ENCODE peak calls at places on chromosomes 12 and 14, in ten cellular contexts. One of them, this sample, is unnamed.

GRCh38 chr12:58491296-58491695 is 429.0 kb downstream of the LRIG3 start:
- DNase-seq in right lobe of liver: no peak
- DNase-seq in upper lobe of right lung: no peak
- DNase-seq in colonic mucosa: no peak
- DNase-seq in lung: no peak
- DNase-seq in mammary epithelial cell: peak; percentile 69
- DNase-seq in PC-3: peak; percentile 10
- DNase-seq in neuronal stem cell: no peak
- DNase-seq in prostate gland: no peak
- DNase-seq in A673: no peak
- DNase-seq in this sample: no peak

GRCh38 chr14:100440758-100441203 is 117.6 kb downstream of the SLC25A47 start:
- DNase-seq in right lobe of liver: no peak
- DNase-seq in upper lobe of right lung: no peak
- DNase-seq in colonic mucosa: no peak
- DNase-seq in lung: no peak
- DNase-seq in mammary epithelial cell: no peak
- DNase-seq in PC-3: no peak
- DNase-seq in neuronal stem cell: no peak
- DNase-seq in prostate gland: no peak
- DNase-seq in A673: no peak
- DNase-seq in this sample: no peak

GRCh38 chr12:39372929-39373328 is 70.0 kb downstream of the KIF21A start:
- DNase-seq in right lobe of liver: no peak
- DNase-seq in upper lobe of right lung: no peak
- DNase-seq in colonic mucosa: no peak
- DNase-seq in lung: no peak
- DNase-seq in mammary epithelial cell: peak; percentile 36
- DNase-seq in PC-3: peak; percentile 69
- DNase-seq in neuronal stem cell: no peak
- DNase-seq in prostate gland: no peak
- DNase-seq in A673: no peak
- DNase-seq in this sample: no peak

GRCh38 chr14:78141590-78141989 is 28.6 kb upstream of the NRXN3 start:
- DNase-seq in right lobe of liver: no peak
- DNase-seq in upper lobe of right lung: no peak
- DNase-seq in colonic mucosa: no peak
- DNase-seq in lung: no peak
- DNase-seq in mammary epithelial cell: no peak
- DNase-seq in PC-3: no peak
- DNase-seq in neuronal stem cell: no peak
- DNase-seq in prostate gland: no peak
- DNase-seq in A673: no peak
- DNase-seq in this sample: no peak

GRCh38 chr12:11630046-11630706 is 19.3 kb upstream of the ETV6 start:
- DNase-seq in right lobe of liver: no peak
- DNase-seq in upper lobe of right lung: no peak
- DNase-seq in colonic mucosa: no peak
- DNase-seq in lung: no peak
- DNase-seq in mammary epithelial cell: no peak
- DNase-seq in PC-3: no peak
- DNase-seq in neuronal stem cell: no peak
- DNase-seq in prostate gland: no peak
- DNase-seq in A673: no peak
- DNase-seq in this sample: no peak

GRCh38 chr12:108446766-108447165 is 68.3 kb upstream of the FICD start:
- DNase-seq in right lobe of liver: no peak
- DNase-seq in upper lobe of right lung: no peak
- DNase-seq in colonic mucosa: no peak
- DNase-seq in lung: no peak
- DNase-seq in mammary epithelial cell: peak; percentile 34
- DNase-seq in PC-3: no peak
- DNase-seq in neuronal stem cell: no peak
- DNase-seq in prostate gland: no peak
- DNase-seq in A673: peak; percentile 86
- DNase-seq in this sample: no peak

GRCh38 chr14:50932592-50933500 is 11.4 kb downstream of the PYGL start:
- DNase-seq in right lobe of liver: no peak
- DNase-seq in upper lobe of right lung: no peak
- DNase-seq in colonic mucosa: no peak
- DNase-seq in lung: no peak
- DNase-seq in mammary epithelial cell: no peak
- DNase-seq in PC-3: no peak
- DNase-seq in neuronal stem cell: no peak
- DNase-seq in prostate gland: no peak
- DNase-seq in A673: peak; percentile 19
- DNase-seq in this sample: peak; percentile 58

GRCh38 chr14:44961151-44961729 is 507 bp downstream of the KLHL28 start:
- DNase-seq in right lobe of liver: peak; percentile 61
- DNase-seq in upper lobe of right lung: peak; percentile 80
- DNase-seq in colonic mucosa: peak; percentile 77
- DNase-seq in lung: peak; percentile 59
- DNase-seq in mammary epithelial cell: peak; percentile 55
- DNase-seq in PC-3: peak; percentile 57
- DNase-seq in neuronal stem cell: peak; percentile 35
- DNase-seq in prostate gland: peak; percentile 46
- DNase-seq in A673: peak; percentile 65
- DNase-seq in this sample: peak; percentile 57

GRCh38 chr14:99597911-99598600 is 6.0 kb downstream of the CCDC85C start:
- DNase-seq in right lobe of liver: no peak
- DNase-seq in upper lobe of right lung: no peak
- DNase-seq in colonic mucosa: no peak
- DNase-seq in lung: no peak
- DNase-seq in mammary epithelial cell: no peak
- DNase-seq in PC-3: no peak
- DNase-seq in neuronal stem cell: no peak
- DNase-seq in prostate gland: no peak
- DNase-seq in A673: no peak
- DNase-seq in this sample: peak; percentile 77

GRCh38 chr14:105340821-105341408 is 26.4 kb downstream of the PACS2 start:
- DNase-seq in right lobe of liver: no peak
- DNase-seq in upper lobe of right lung: no peak
- DNase-seq in colonic mucosa: no peak
- DNase-seq in lung: no peak
- DNase-seq in mammary epithelial cell: no peak
- DNase-seq in PC-3: no peak
- DNase-seq in neuronal stem cell: no peak
- DNase-seq in prostate gland: no peak
- DNase-seq in A673: no peak
- DNase-seq in this sample: no peak

GRCh38 chr12:115870527-115870926 is 407.0 kb downstream of the MED13L start:
- DNase-seq in right lobe of liver: no peak
- DNase-seq in upper lobe of right lung: no peak
- DNase-seq in colonic mucosa: no peak
- DNase-seq in lung: no peak
- DNase-seq in mammary epithelial cell: no peak
- DNase-seq in PC-3: peak; percentile 27
- DNase-seq in neuronal stem cell: no peak
- DNase-seq in prostate gland: no peak
- DNase-seq in A673: no peak
- DNase-seq in this sample: peak; percentile 82

GRCh38 chr12:52235822-52236291 is 2.8 kb downstream of the KRT7 start:
- DNase-seq in right lobe of liver: no peak
- DNase-seq in upper lobe of right lung: no peak
- DNase-seq in colonic mucosa: peak; percentile 67
- DNase-seq in lung: no peak
- DNase-seq in mammary epithelial cell: peak; percentile 51
- DNase-seq in PC-3: peak; percentile 95
- DNase-seq in neuronal stem cell: no peak
- DNase-seq in prostate gland: no peak
- DNase-seq in A673: no peak
- DNase-seq in this sample: no peak

GRCh38 chr14:95943699-95944098 is 67.1 kb downstream of the TUNAR start:
- DNase-seq in right lobe of liver: no peak
- DNase-seq in upper lobe of right lung: no peak
- DNase-seq in colonic mucosa: no peak
- DNase-seq in lung: no peak
- DNase-seq in mammary epithelial cell: no peak
- DNase-seq in PC-3: no peak
- DNase-seq in neuronal stem cell: peak; percentile 70
- DNase-seq in prostate gland: no peak
- DNase-seq in A673: no peak
- DNase-seq in this sample: no peak

DNA sequence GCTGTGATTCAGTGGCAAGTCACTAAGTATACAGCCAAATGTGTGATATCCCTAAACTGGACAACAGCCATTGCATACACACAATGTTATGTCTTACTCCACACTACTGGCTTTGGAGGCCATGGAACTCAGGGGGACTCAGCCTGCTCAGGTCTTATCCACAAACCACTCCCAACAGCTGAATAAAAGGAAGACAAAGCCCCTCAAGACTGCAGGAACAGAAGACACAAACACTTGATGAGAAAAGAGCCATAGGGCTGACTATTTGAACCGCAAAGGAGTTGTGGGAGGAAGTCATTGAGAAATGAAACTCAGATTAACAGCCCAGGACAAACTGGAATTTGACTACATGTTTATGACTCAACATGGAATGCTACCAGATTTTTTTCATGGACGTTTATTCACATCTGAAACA is 40.9 kb downstream of the PTGER2 start:
- DNase-seq in right lobe of liver: no peak
- DNase-seq in upper lobe of right lung: no peak
- DNase-seq in colonic mucosa: no peak
- DNase-seq in lung: no peak
- DNase-seq in mammary epithelial cell: peak; percentile 88
- DNase-seq in PC-3: peak; percentile 95
- DNase-seq in neuronal stem cell: no peak
- DNase-seq in prostate gland: no peak
- DNase-seq in A673: no peak
- DNase-seq in this sample: no peak
- H3K27ac ChIP-seq in right lobe of liver: no peak overlapping the region
- H3K27ac ChIP-seq in upper lobe of right lung: no peak overlapping the region
- H3K27ac ChIP-seq in colonic mucosa: peak overlapping the region; percentile 22
- H3K27ac ChIP-seq in lung: no peak overlapping the region
- H3K27ac ChIP-seq in mammary epithelial cell: peak overlapping the region; percentile 73
- H3K27ac ChIP-seq in PC-3: peak overlapping the region; percentile 95
- H3K27ac ChIP-seq in neuronal stem cell: no peak overlapping the region
- H3K27ac ChIP-seq in prostate gland: no peak overlapping the region
- H3K27ac ChIP-seq in A673: no peak overlapping the region
- H3K27ac ChIP-seq in this sample: no peak overlapping the region

GRCh38 chr12:50103767-50104321 is at the start of gene GPD1:
- DNase-seq in right lobe of liver: peak; percentile 94
- DNase-seq in upper lobe of right lung: peak; percentile 91
- DNase-seq in colonic mucosa: peak; percentile 86
- DNase-seq in lung: peak; percentile 69
- DNase-seq in mammary epithelial cell: peak; percentile 62
- DNase-seq in PC-3: peak; percentile 50
- DNase-seq in neuronal stem cell: no peak
- DNase-seq in prostate gland: peak; percentile 77
- DNase-seq in A673: peak; percentile 82
- DNase-seq in this sample: peak; percentile 83
- H3K27ac ChIP-seq in right lobe of liver: peak within 1 kb of the TSS; percentile 90
- H3K27ac ChIP-seq in upper lobe of right lung: peak within 1 kb of the TSS; percentile 33
- H3K27ac ChIP-seq in colonic mucosa: no peak within 1 kb of the TSS
- H3K27ac ChIP-seq in lung: no peak within 1 kb of the TSS
- H3K27ac ChIP-seq in mammary epithelial cell: no peak within 1 kb of the TSS
- H3K27ac ChIP-seq in PC-3: no peak within 1 kb of the TSS
- H3K27ac ChIP-seq in neuronal stem cell: no peak within 1 kb of the TSS
- H3K27ac ChIP-seq in prostate gland: no peak within 1 kb of the TSS
- H3K27ac ChIP-seq in A673: no peak within 1 kb of the TSS
- H3K27ac ChIP-seq in this sample: no peak within 1 kb of the TSS

DNA sequence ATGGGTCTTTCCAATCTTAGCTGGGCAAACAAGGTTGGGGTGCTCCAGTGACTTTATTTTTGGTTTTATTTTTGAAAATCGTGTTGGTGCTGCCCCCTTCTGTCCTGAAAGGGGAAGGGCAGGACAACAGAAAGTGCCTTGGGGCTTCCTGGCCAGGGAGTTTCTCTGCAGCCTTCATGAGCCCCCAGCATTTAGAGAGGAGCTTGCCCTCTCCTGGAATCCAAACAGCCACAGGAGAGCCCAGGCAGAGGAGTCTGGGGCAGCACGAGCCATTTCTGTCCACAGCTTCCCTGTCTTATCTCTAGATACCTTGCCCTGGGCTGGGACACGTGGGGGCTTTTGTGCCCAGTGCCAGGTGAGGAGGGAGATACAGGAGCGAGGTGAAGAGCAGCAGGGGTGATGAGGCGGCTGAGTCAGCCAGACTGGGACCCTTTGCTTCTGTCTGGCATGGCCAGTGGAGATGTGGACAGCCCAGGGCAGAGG is 4.4 kb upstream of the C1RL start:
- DNase-seq in right lobe of liver: no peak
- DNase-seq in upper lobe of right lung: peak; percentile 52
- DNase-seq in colonic mucosa: no peak
- DNase-seq in lung: no peak
- DNase-seq in mammary epithelial cell: peak; percentile 17
- DNase-seq in PC-3: peak; percentile 33
- DNase-seq in neuronal stem cell: no peak
- DNase-seq in prostate gland: no peak
- DNase-seq in A673: peak; percentile 67
- DNase-seq in this sample: peak; percentile 39
- H3K27ac ChIP-seq in right lobe of liver: no peak overlapping the region
- H3K27ac ChIP-seq in upper lobe of right lung: no peak overlapping the region
- H3K27ac ChIP-seq in colonic mucosa: no peak overlapping the region
- H3K27ac ChIP-seq in lung: no peak overlapping the region
- H3K27ac ChIP-seq in mammary epithelial cell: no peak overlapping the region
- H3K27ac ChIP-seq in PC-3: no peak overlapping the region
- H3K27ac ChIP-seq in neuronal stem cell: no peak overlapping the region
- H3K27ac ChIP-seq in prostate gland: no peak overlapping the region
- H3K27ac ChIP-seq in A673: no peak overlapping the region
- H3K27ac ChIP-seq in this sample: peak overlapping the region; percentile 82

GRCh38 chr14:77122555-77123125 is 19.0 kb downstream of the ZDHHC22 start:
- DNase-seq in right lobe of liver: no peak
- DNase-seq in upper lobe of right lung: no peak
- DNase-seq in colonic mucosa: no peak
- DNase-seq in lung: no peak
- DNase-seq in mammary epithelial cell: no peak
- DNase-seq in PC-3: no peak
- DNase-seq in neuronal stem cell: no peak
- DNase-seq in prostate gland: no peak
- DNase-seq in A673: no peak
- DNase-seq in this sample: peak; percentile 35

GRCh38 chr14:77123381-77124344 is 17.9 kb downstream of the ZDHHC22 start:
- DNase-seq in right lobe of liver: peak; percentile 84
- DNase-seq in upper lobe of right lung: peak; percentile 85
- DNase-seq in colonic mucosa: peak; percentile 95
- DNase-seq in lung: peak; percentile 83
- DNase-seq in mammary epithelial cell: peak; percentile 89
- DNase-seq in PC-3: peak; percentile 96
- DNase-seq in neuronal stem cell: no peak
- DNase-seq in prostate gland: peak; percentile 94
- DNase-seq in A673: no peak
- DNase-seq in this sample: peak; percentile 53

GRCh38 chr14:77124345-77125274 is 17.0 kb downstream of the ZDHHC22 start:
- DNase-seq in right lobe of liver: peak; percentile 67
- DNase-seq in upper lobe of right lung: peak; percentile 74
- DNase-seq in colonic mucosa: peak; percentile 46
- DNase-seq in lung: no peak
- DNase-seq in mammary epithelial cell: peak; percentile 8
- DNase-seq in PC-3: peak; percentile 38
- DNase-seq in neuronal stem cell: peak; percentile 40
- DNase-seq in prostate gland: peak; percentile 37
- DNase-seq in A673: peak; percentile 67
- DNase-seq in this sample: peak; percentile 71

GRCh38 chr14:77119852-77120251 is 21.7 kb downstream of the ZDHHC22 start:
- DNase-seq in right lobe of liver: no peak
- DNase-seq in upper lobe of right lung: no peak
- DNase-seq in colonic mucosa: no peak
- DNase-seq in lung: no peak
- DNase-seq in mammary epithelial cell: no peak
- DNase-seq in PC-3: no peak
- DNase-seq in neuronal stem cell: no peak
- DNase-seq in prostate gland: no peak
- DNase-seq in A673: no peak
- DNase-seq in this sample: no peak

GRCh38 chr14:77120771-77121743 is 20.5 kb downstream of the ZDHHC22 start:
- DNase-seq in right lobe of liver: no peak
- DNase-seq in upper lobe of right lung: no peak
- DNase-seq in colonic mucosa: no peak
- DNase-seq in lung: no peak
- DNase-seq in mammary epithelial cell: no peak
- DNase-seq in PC-3: no peak
- DNase-seq in neuronal stem cell: no peak
- DNase-seq in prostate gland: no peak
- DNase-seq in A673: no peak
- DNase-seq in this sample: no peak
- H3K27ac ChIP-seq in right lobe of liver: no peak overlapping the region
- H3K27ac ChIP-seq in upper lobe of right lung: no peak overlapping the region
- H3K27ac ChIP-seq in colonic mucosa: peak overlapping the region; percentile 61
- H3K27ac ChIP-seq in lung: peak overlapping the region; percentile 15
- H3K27ac ChIP-seq in mammary epithelial cell: no peak overlapping the region
- H3K27ac ChIP-seq in PC-3: no peak overlapping the region
- H3K27ac ChIP-seq in neuronal stem cell: no peak overlapping the region
- H3K27ac ChIP-seq in prostate gland: peak overlapping the region; percentile 43
- H3K27ac ChIP-seq in A673: no peak overlapping the region
- H3K27ac ChIP-seq in this sample: no peak overlapping the region

This sample was measured in WERI-Rb-1.